ENCODE peak calls at places on chromosomes 2 and 18, in seven cellular contexts. One of them, this sample, is unnamed.

GRCh38 chr2:8319219-8319618 is 362.6 kb upstream of the ID2 start:
- DNase-seq in activated effector memory CD4-positive, alpha-beta T cell treated with Interleukin-2 at 50 U/mL for 16 hours: no peak
- DNase-seq in GM03348: peak
- DNase-seq in NCI-H774: no peak
- DNase-seq in skeletal muscle cell: no peak
- DNase-seq in activated CD4-positive, alpha-beta T cell treated with anti-CD3 and anti-CD28 coated beads for 1 hour: no peak
- DNase-seq in hypothalamus: no peak
- DNase-seq in this sample: no peak

GRCh38 chr2:69122271-69122670 is 109.3 kb downstream of the ANTXR1 start:
- DNase-seq in activated effector memory CD4-positive, alpha-beta T cell treated with Interleukin-2 at 50 U/mL for 16 hours: no peak
- DNase-seq in GM03348: peak
- DNase-seq in NCI-H774: no peak
- DNase-seq in skeletal muscle cell: peak
- DNase-seq in activated CD4-positive, alpha-beta T cell treated with anti-CD3 and anti-CD28 coated beads for 1 hour: no peak
- DNase-seq in hypothalamus: no peak
- DNase-seq in this sample: no peak

GRCh38 chr2:218569661-218570500 is 1.2 kb downstream of the CNOT9 start:
- DNase-seq in activated effector memory CD4-positive, alpha-beta T cell treated with Interleukin-2 at 50 U/mL for 16 hours: no peak
- DNase-seq in GM03348: peak
- DNase-seq in NCI-H774: no peak
- DNase-seq in skeletal muscle cell: no peak
- DNase-seq in activated CD4-positive, alpha-beta T cell treated with anti-CD3 and anti-CD28 coated beads for 1 hour: no peak
- DNase-seq in hypothalamus: no peak
- DNase-seq in this sample: peak

GRCh38 chr2:70088508-70089219 is 1.4 kb downstream of the PCBP1 start:
- DNase-seq in activated effector memory CD4-positive, alpha-beta T cell treated with Interleukin-2 at 50 U/mL for 16 hours: no peak
- DNase-seq in GM03348: peak
- DNase-seq in NCI-H774: peak
- DNase-seq in skeletal muscle cell: no peak
- DNase-seq in activated CD4-positive, alpha-beta T cell treated with anti-CD3 and anti-CD28 coated beads for 1 hour: no peak
- DNase-seq in hypothalamus: no peak
- DNase-seq in this sample: no peak

GRCh38 chr18:58052960-58053359 is 8.9 kb downstream of the NEDD4L start:
- DNase-seq in activated effector memory CD4-positive, alpha-beta T cell treated with Interleukin-2 at 50 U/mL for 16 hours: no peak
- DNase-seq in GM03348: no peak
- DNase-seq in NCI-H774: no peak
- DNase-seq in skeletal muscle cell: no peak
- DNase-seq in activated CD4-positive, alpha-beta T cell treated with anti-CD3 and anti-CD28 coated beads for 1 hour: no peak
- DNase-seq in hypothalamus: no peak
- DNase-seq in this sample: no peak

GRCh38 chr2:75190271-75190990 is 8.9 kb downstream of the TACR1 start:
- DNase-seq in activated effector memory CD4-positive, alpha-beta T cell treated with Interleukin-2 at 50 U/mL for 16 hours: no peak
- DNase-seq in GM03348: no peak
- DNase-seq in NCI-H774: no peak
- DNase-seq in skeletal muscle cell: no peak
- DNase-seq in activated CD4-positive, alpha-beta T cell treated with anti-CD3 and anti-CD28 coated beads for 1 hour: no peak
- DNase-seq in hypothalamus: no peak
- DNase-seq in this sample: no peak

GRCh38 chr2:99488999-99489757 is 639 bp downstream of the REV1 start:
- DNase-seq in activated effector memory CD4-positive, alpha-beta T cell treated with Interleukin-2 at 50 U/mL for 16 hours: peak
- DNase-seq in GM03348: peak
- DNase-seq in NCI-H774: peak
- DNase-seq in skeletal muscle cell: no peak
- DNase-seq in activated CD4-positive, alpha-beta T cell treated with anti-CD3 and anti-CD28 coated beads for 1 hour: peak
- DNase-seq in hypothalamus: peak
- DNase-seq in this sample: peak

GRCh38 chr2:199554026-199554425 is 96.3 kb upstream of the SATB2 start:
- DNase-seq in activated effector memory CD4-positive, alpha-beta T cell treated with Interleukin-2 at 50 U/mL for 16 hours: no peak
- DNase-seq in GM03348: no peak
- DNase-seq in NCI-H774: no peak
- DNase-seq in skeletal muscle cell: no peak
- DNase-seq in activated CD4-positive, alpha-beta T cell treated with anti-CD3 and anti-CD28 coated beads for 1 hour: no peak
- DNase-seq in hypothalamus: no peak
- DNase-seq in this sample: no peak

GRCh38 chr2:45651415-45652089 is at the start of gene PRKCE:
- DNase-seq in activated effector memory CD4-positive, alpha-beta T cell treated with Interleukin-2 at 50 U/mL for 16 hours: peak
- DNase-seq in GM03348: peak
- DNase-seq in NCI-H774: no peak
- DNase-seq in skeletal muscle cell: no peak
- DNase-seq in activated CD4-positive, alpha-beta T cell treated with anti-CD3 and anti-CD28 coated beads for 1 hour: peak
- DNase-seq in hypothalamus: peak
- DNase-seq in this sample: peak

GRCh38 chr18:73774836-73775509 is 372.7 kb downstream of the FBXO15 start:
- DNase-seq in activated effector memory CD4-positive, alpha-beta T cell treated with Interleukin-2 at 50 U/mL for 16 hours: no peak
- DNase-seq in GM03348: no peak
- DNase-seq in NCI-H774: no peak
- DNase-seq in skeletal muscle cell: no peak
- DNase-seq in activated CD4-positive, alpha-beta T cell treated with anti-CD3 and anti-CD28 coated beads for 1 hour: no peak
- DNase-seq in hypothalamus: no peak
- DNase-seq in this sample: no peak

GRCh38 chr2:150119860-150120259 is 367.6 kb downstream of the RND3 start:
- DNase-seq in activated effector memory CD4-positive, alpha-beta T cell treated with Interleukin-2 at 50 U/mL for 16 hours: no peak
- DNase-seq in GM03348: no peak
- DNase-seq in NCI-H774: no peak
- DNase-seq in skeletal muscle cell: no peak
- DNase-seq in activated CD4-positive, alpha-beta T cell treated with anti-CD3 and anti-CD28 coated beads for 1 hour: no peak
- DNase-seq in hypothalamus: no peak
- DNase-seq in this sample: no peak

GRCh38 chr18:24560511-24560981 is 100.1 kb downstream of the HRH4 start:
- DNase-seq in activated effector memory CD4-positive, alpha-beta T cell treated with Interleukin-2 at 50 U/mL for 16 hours: no peak
- DNase-seq in GM03348: no peak
- DNase-seq in NCI-H774: no peak
- DNase-seq in skeletal muscle cell: no peak
- DNase-seq in activated CD4-positive, alpha-beta T cell treated with anti-CD3 and anti-CD28 coated beads for 1 hour: no peak
- DNase-seq in hypothalamus: no peak
- DNase-seq in this sample: no peak

GRCh38 chr18:8750954-8751415 is 45.6 kb downstream of the MTCL1 start:
- DNase-seq in activated effector memory CD4-positive, alpha-beta T cell treated with Interleukin-2 at 50 U/mL for 16 hours: no peak
- DNase-seq in GM03348: peak
- DNase-seq in NCI-H774: no peak
- DNase-seq in skeletal muscle cell: peak
- DNase-seq in activated CD4-positive, alpha-beta T cell treated with anti-CD3 and anti-CD28 coated beads for 1 hour: no peak
- DNase-seq in hypothalamus: no peak
- DNase-seq in this sample: peak

GRCh38 chr2:217530399-217531100 is 472.2 kb downstream of the TNS1 start:
- DNase-seq in activated effector memory CD4-positive, alpha-beta T cell treated with Interleukin-2 at 50 U/mL for 16 hours: no peak
- DNase-seq in GM03348: no peak
- DNase-seq in NCI-H774: no peak
- DNase-seq in skeletal muscle cell: no peak
- DNase-seq in activated CD4-positive, alpha-beta T cell treated with anti-CD3 and anti-CD28 coated beads for 1 hour: no peak
- DNase-seq in hypothalamus: no peak
- DNase-seq in this sample: no peak

GRCh38 chr2:160402997-160403979 is 90.3 kb downstream of the RBMS1 start:
- DNase-seq in activated effector memory CD4-positive, alpha-beta T cell treated with Interleukin-2 at 50 U/mL for 16 hours: no peak
- DNase-seq in GM03348: no peak
- DNase-seq in NCI-H774: no peak
- DNase-seq in skeletal muscle cell: no peak
- DNase-seq in activated CD4-positive, alpha-beta T cell treated with anti-CD3 and anti-CD28 coated beads for 1 hour: no peak
- DNase-seq in hypothalamus: no peak
- DNase-seq in this sample: peak

GRCh38 chr18:41077076-41077475 is 878.0 kb upstream of the PIK3C3 start:
- DNase-seq in activated effector memory CD4-positive, alpha-beta T cell treated with Interleukin-2 at 50 U/mL for 16 hours: no peak
- DNase-seq in GM03348: no peak
- DNase-seq in NCI-H774: no peak
- DNase-seq in skeletal muscle cell: no peak
- DNase-seq in activated CD4-positive, alpha-beta T cell treated with anti-CD3 and anti-CD28 coated beads for 1 hour: no peak
- DNase-seq in hypothalamus: no peak
- DNase-seq in this sample: no peak

GRCh38 chr2:216819766-216820165 is 40.1 kb downstream of the TNP1 start:
- DNase-seq in activated effector memory CD4-positive, alpha-beta T cell treated with Interleukin-2 at 50 U/mL for 16 hours: no peak
- DNase-seq in GM03348: no peak
- DNase-seq in NCI-H774: no peak
- DNase-seq in skeletal muscle cell: no peak
- DNase-seq in activated CD4-positive, alpha-beta T cell treated with anti-CD3 and anti-CD28 coated beads for 1 hour: no peak
- DNase-seq in hypothalamus: no peak
- DNase-seq in this sample: no peak

GRCh38 chr2:19120941-19121750 is 237.3 kb downstream of the OSR1 start:
- DNase-seq in activated effector memory CD4-positive, alpha-beta T cell treated with Interleukin-2 at 50 U/mL for 16 hours: no peak
- DNase-seq in GM03348: peak
- DNase-seq in NCI-H774: no peak
- DNase-seq in skeletal muscle cell: peak
- DNase-seq in activated CD4-positive, alpha-beta T cell treated with anti-CD3 and anti-CD28 coated beads for 1 hour: no peak
- DNase-seq in hypothalamus: peak
- DNase-seq in this sample: peak

GRCh38 chr2:235106874-235107639 is 155.2 kb downstream of the SH3BP4 start:
- DNase-seq in activated effector memory CD4-positive, alpha-beta T cell treated with Interleukin-2 at 50 U/mL for 16 hours: no peak
- DNase-seq in GM03348: peak
- DNase-seq in NCI-H774: peak
- DNase-seq in skeletal muscle cell: no peak
- DNase-seq in activated CD4-positive, alpha-beta T cell treated with anti-CD3 and anti-CD28 coated beads for 1 hour: no peak
- DNase-seq in hypothalamus: peak
- DNase-seq in this sample: peak

GRCh38 chr2:216685327-216685875 is 9.9 kb downstream of the IGFBP5 start:
- DNase-seq in activated effector memory CD4-positive, alpha-beta T cell treated with Interleukin-2 at 50 U/mL for 16 hours: no peak
- DNase-seq in GM03348: no peak
- DNase-seq in NCI-H774: no peak
- DNase-seq in skeletal muscle cell: no peak
- DNase-seq in activated CD4-positive, alpha-beta T cell treated with anti-CD3 and anti-CD28 coated beads for 1 hour: no peak
- DNase-seq in hypothalamus: no peak
- DNase-seq in this sample: no peak

GRCh38 chr2:117336496-117336895 is 478.0 kb upstream of the DDX18 start:
- DNase-seq in activated effector memory CD4-positive, alpha-beta T cell treated with Interleukin-2 at 50 U/mL for 16 hours: no peak
- DNase-seq in GM03348: no peak
- DNase-seq in NCI-H774: no peak
- DNase-seq in skeletal muscle cell: no peak
- DNase-seq in activated CD4-positive, alpha-beta T cell treated with anti-CD3 and anti-CD28 coated beads for 1 hour: no peak
- DNase-seq in hypothalamus: no peak
- DNase-seq in this sample: no peak

GRCh38 chr2:586518-587370 is 90.5 kb downstream of the TMEM18 start:
- DNase-seq in activated effector memory CD4-positive, alpha-beta T cell treated with Interleukin-2 at 50 U/mL for 16 hours: no peak
- DNase-seq in GM03348: no peak
- DNase-seq in NCI-H774: peak
- DNase-seq in skeletal muscle cell: no peak
- DNase-seq in activated CD4-positive, alpha-beta T cell treated with anti-CD3 and anti-CD28 coated beads for 1 hour: no peak
- DNase-seq in hypothalamus: no peak
- DNase-seq in this sample: no peak

GRCh38 chr2:218878941-218879761 is 1.5 kb upstream of the WNT10A start:
- DNase-seq in activated effector memory CD4-positive, alpha-beta T cell treated with Interleukin-2 at 50 U/mL for 16 hours: no peak
- DNase-seq in GM03348: no peak
- DNase-seq in NCI-H774: no peak
- DNase-seq in skeletal muscle cell: no peak
- DNase-seq in activated CD4-positive, alpha-beta T cell treated with anti-CD3 and anti-CD28 coated beads for 1 hour: no peak
- DNase-seq in hypothalamus: no peak
- DNase-seq in this sample: no peak

GRCh38 chr2:29053223-29053622 is 21.1 kb downstream of the PCARE start:
- DNase-seq in activated effector memory CD4-positive, alpha-beta T cell treated with Interleukin-2 at 50 U/mL for 16 hours: no peak
- DNase-seq in GM03348: no peak
- DNase-seq in NCI-H774: no peak
- DNase-seq in skeletal muscle cell: no peak
- DNase-seq in activated CD4-positive, alpha-beta T cell treated with anti-CD3 and anti-CD28 coated beads for 1 hour: no peak
- DNase-seq in hypothalamus: no peak
- DNase-seq in this sample: no peak

GRCh38 chr2:72992734-72993102 is 75.4 kb downstream of the EMX1 start:
- DNase-seq in activated effector memory CD4-positive, alpha-beta T cell treated with Interleukin-2 at 50 U/mL for 16 hours: no peak
- DNase-seq in GM03348: no peak
- DNase-seq in NCI-H774: no peak
- DNase-seq in skeletal muscle cell: no peak
- DNase-seq in activated CD4-positive, alpha-beta T cell treated with anti-CD3 and anti-CD28 coated beads for 1 hour: no peak
- DNase-seq in hypothalamus: no peak
- DNase-seq in this sample: no peak

GRCh38 chr18:49613741-49614151 is 51.9 kb downstream of the LIPG start:
- DNase-seq in activated effector memory CD4-positive, alpha-beta T cell treated with Interleukin-2 at 50 U/mL for 16 hours: no peak
- DNase-seq in GM03348: no peak
- DNase-seq in NCI-H774: no peak
- DNase-seq in skeletal muscle cell: no peak
- DNase-seq in activated CD4-positive, alpha-beta T cell treated with anti-CD3 and anti-CD28 coated beads for 1 hour: no peak
- DNase-seq in hypothalamus: no peak
- DNase-seq in this sample: no peak

GRCh38 chr2:182280128-182280527 is 146.7 kb downstream of the PDE1A start:
- DNase-seq in activated effector memory CD4-positive, alpha-beta T cell treated with Interleukin-2 at 50 U/mL for 16 hours: no peak
- DNase-seq in GM03348: peak
- DNase-seq in NCI-H774: no peak
- DNase-seq in skeletal muscle cell: no peak
- DNase-seq in activated CD4-positive, alpha-beta T cell treated with anti-CD3 and anti-CD28 coated beads for 1 hour: no peak
- DNase-seq in hypothalamus: no peak
- DNase-seq in this sample: no peak

GRCh38 chr2:81481242-81481993 is 1176.9 kb upstream of the LRRTM1 start:
- DNase-seq in activated effector memory CD4-positive, alpha-beta T cell treated with Interleukin-2 at 50 U/mL for 16 hours: no peak
- DNase-seq in GM03348: no peak
- DNase-seq in NCI-H774: peak
- DNase-seq in skeletal muscle cell: no peak
- DNase-seq in activated CD4-positive, alpha-beta T cell treated with anti-CD3 and anti-CD28 coated beads for 1 hour: no peak
- DNase-seq in hypothalamus: no peak
- DNase-seq in this sample: peak

GRCh38 chr2:20674974-20675679 is 8.2 kb downstream of the GDF7 start:
- DNase-seq in activated effector memory CD4-positive, alpha-beta T cell treated with Interleukin-2 at 50 U/mL for 16 hours: no peak
- DNase-seq in GM03348: peak
- DNase-seq in NCI-H774: no peak
- DNase-seq in skeletal muscle cell: peak
- DNase-seq in activated CD4-positive, alpha-beta T cell treated with anti-CD3 and anti-CD28 coated beads for 1 hour: no peak
- DNase-seq in hypothalamus: no peak
- DNase-seq in this sample: peak

GRCh38 chr2:182240862-182241371 is 185.9 kb downstream of the PDE1A start:
- DNase-seq in activated effector memory CD4-positive, alpha-beta T cell treated with Interleukin-2 at 50 U/mL for 16 hours: no peak
- DNase-seq in GM03348: no peak
- DNase-seq in NCI-H774: no peak
- DNase-seq in skeletal muscle cell: no peak
- DNase-seq in activated CD4-positive, alpha-beta T cell treated with anti-CD3 and anti-CD28 coated beads for 1 hour: no peak
- DNase-seq in hypothalamus: no peak
- DNase-seq in this sample: no peak

GRCh38 chr2:96025107-96025492 is 9.6 kb downstream of the GPAT2 start:
- DNase-seq in activated effector memory CD4-positive, alpha-beta T cell treated with Interleukin-2 at 50 U/mL for 16 hours: no peak
- DNase-seq in GM03348: no peak
- DNase-seq in NCI-H774: no peak
- DNase-seq in skeletal muscle cell: no peak
- DNase-seq in activated CD4-positive, alpha-beta T cell treated with anti-CD3 and anti-CD28 coated beads for 1 hour: no peak
- DNase-seq in hypothalamus: no peak
- DNase-seq in this sample: no peak

GRCh38 chr2:128262315-128263253 is 56.1 kb downstream of the HS6ST1 start:
- DNase-seq in activated effector memory CD4-positive, alpha-beta T cell treated with Interleukin-2 at 50 U/mL for 16 hours: no peak
- DNase-seq in GM03348: no peak
- DNase-seq in NCI-H774: no peak
- DNase-seq in skeletal muscle cell: no peak
- DNase-seq in activated CD4-positive, alpha-beta T cell treated with anti-CD3 and anti-CD28 coated beads for 1 hour: no peak
- DNase-seq in hypothalamus: no peak
- DNase-seq in this sample: no peak

GRCh38 chr2:26000561-26001211 is 18.4 kb upstream of the KIF3C start:
- DNase-seq in activated effector memory CD4-positive, alpha-beta T cell treated with Interleukin-2 at 50 U/mL for 16 hours: no peak
- DNase-seq in GM03348: peak
- DNase-seq in NCI-H774: no peak
- DNase-seq in skeletal muscle cell: no peak
- DNase-seq in activated CD4-positive, alpha-beta T cell treated with anti-CD3 and anti-CD28 coated beads for 1 hour: no peak
- DNase-seq in hypothalamus: peak
- DNase-seq in this sample: no peak